ENCODE peak calls at places on chromosomes 3 and 15, in five cellular contexts. One of them, this sample, is unnamed.

GRCh38 chr3:130345487-130346079 is at the start of gene COL6A5:
- DNase-seq in GM12865: no peak
- DNase-seq in psoas muscle: no peak
- DNase-seq in left ventricle myocardium inferior: no peak
- DNase-seq in astrocyte of the spinal cord: peak; percentile 5
- DNase-seq in this sample: no peak

GRCh38 chr15:68704496-68705021 is 116.1 kb downstream of the ANP32A start:
- DNase-seq in astrocyte of the spinal cord: no peak
- DNase-seq in GM12865: no peak
- DNase-seq in left ventricle myocardium inferior: peak; percentile 35
- DNase-seq in psoas muscle: no peak
- DNase-seq in this sample: no peak

GRCh38 chr15:89837134-89837829 is 22.6 kb upstream of the ANPEP start:
- DNase-seq in left ventricle myocardium inferior: no peak
- DNase-seq in astrocyte of the spinal cord: peak; percentile 71
- DNase-seq in psoas muscle: no peak
- DNase-seq in GM12865: no peak
- DNase-seq in this sample: no peak

GRCh38 chr3:106624154-106624553 is 753.1 kb upstream of the CCDC54 start:
- DNase-seq in left ventricle myocardium inferior: no peak
- DNase-seq in astrocyte of the spinal cord: no peak
- DNase-seq in GM12865: no peak
- DNase-seq in psoas muscle: no peak
- DNase-seq in this sample: no peak

GRCh38 chr15:34271493-34271892 is 46.7 kb downstream of the EMC4 start:
- DNase-seq in astrocyte of the spinal cord: peak; percentile 63
- DNase-seq in GM12865: no peak
- DNase-seq in left ventricle myocardium inferior: no peak
- DNase-seq in psoas muscle: no peak
- DNase-seq in this sample: peak; percentile 33

GRCh38 chr15:82849556-82850241 is 40.3 kb downstream of the WHAMM start:
- DNase-seq in astrocyte of the spinal cord: peak; percentile 75
- DNase-seq in psoas muscle: peak; percentile 93
- DNase-seq in GM12865: peak; percentile 81
- DNase-seq in left ventricle myocardium inferior: peak; percentile 76
- DNase-seq in this sample: peak; percentile 83

GRCh38 chr3:33426068-33426467 is 14.1 kb downstream of the UBP1 start:
- DNase-seq in left ventricle myocardium inferior: no peak
- DNase-seq in astrocyte of the spinal cord: peak; percentile 44
- DNase-seq in GM12865: no peak
- DNase-seq in psoas muscle: no peak
- DNase-seq in this sample: no peak

GRCh38 chr3:143168518-143169192 is 49.1 kb downstream of the CHST2 start:
- DNase-seq in psoas muscle: no peak
- DNase-seq in GM12865: no peak
- DNase-seq in astrocyte of the spinal cord: no peak
- DNase-seq in left ventricle myocardium inferior: no peak
- DNase-seq in this sample: no peak

GRCh38 chr15:52445553-52445952 is 83.1 kb downstream of the MYO5A start:
- DNase-seq in left ventricle myocardium inferior: no peak
- DNase-seq in astrocyte of the spinal cord: no peak
- DNase-seq in psoas muscle: no peak
- DNase-seq in GM12865: no peak
- DNase-seq in this sample: no peak

GRCh38 chr3:80439490-80439889 is 671.7 kb upstream of the ROBO1 start:
- DNase-seq in psoas muscle: no peak
- DNase-seq in astrocyte of the spinal cord: no peak
- DNase-seq in GM12865: no peak
- DNase-seq in left ventricle myocardium inferior: no peak
- DNase-seq in this sample: no peak

GRCh38 chr3:179526482-179526881 is 36.2 kb upstream of the ACTL6A start:
- DNase-seq in psoas muscle: no peak
- DNase-seq in left ventricle myocardium inferior: no peak
- DNase-seq in GM12865: no peak
- DNase-seq in astrocyte of the spinal cord: no peak
- DNase-seq in this sample: no peak

GRCh38 chr3:54121404-54122045 is 827 bp upstream of the CACNA2D3 start:
- DNase-seq in left ventricle myocardium inferior: no peak
- DNase-seq in GM12865: no peak
- DNase-seq in astrocyte of the spinal cord: no peak
- DNase-seq in psoas muscle: peak; percentile 68
- DNase-seq in this sample: no peak

GRCh38 chr3:153096611-153097200 is 65.3 kb upstream of the RAP2B start:
- DNase-seq in GM12865: no peak
- DNase-seq in astrocyte of the spinal cord: no peak
- DNase-seq in left ventricle myocardium inferior: no peak
- DNase-seq in psoas muscle: no peak
- DNase-seq in this sample: no peak

GRCh38 chr3:7683431-7683830 is 818.2 kb upstream of the LMCD1 start:
- DNase-seq in astrocyte of the spinal cord: no peak
- DNase-seq in GM12865: no peak
- DNase-seq in left ventricle myocardium inferior: no peak
- DNase-seq in psoas muscle: no peak
- DNase-seq in this sample: no peak

GRCh38 chr3:126912491-126913195 is 70.3 kb upstream of the PLXNA1 start:
- DNase-seq in astrocyte of the spinal cord: no peak
- DNase-seq in GM12865: no peak
- DNase-seq in psoas muscle: no peak
- DNase-seq in left ventricle myocardium inferior: no peak
- DNase-seq in this sample: no peak

GRCh38 chr3:155037508-155038202 is 42.5 kb upstream of the MME start:
- DNase-seq in left ventricle myocardium inferior: no peak
- DNase-seq in psoas muscle: no peak
- DNase-seq in GM12865: no peak
- DNase-seq in astrocyte of the spinal cord: no peak
- DNase-seq in this sample: no peak

GRCh38 chr3:103337179-103337845 is 902.5 kb downstream of the ZPLD1 start:
- DNase-seq in GM12865: no peak
- DNase-seq in left ventricle myocardium inferior: no peak
- DNase-seq in psoas muscle: no peak
- DNase-seq in astrocyte of the spinal cord: no peak
- DNase-seq in this sample: no peak

GRCh38 chr3:53157974-53158580 is 2.9 kb upstream of the PRKCD start:
- DNase-seq in GM12865: no peak
- DNase-seq in astrocyte of the spinal cord: no peak
- DNase-seq in left ventricle myocardium inferior: no peak
- DNase-seq in psoas muscle: no peak
- DNase-seq in this sample: no peak

GRCh38 chr3:117454236-117454635 is 744.7 kb downstream of the TUSC7 start:
- DNase-seq in psoas muscle: no peak
- DNase-seq in astrocyte of the spinal cord: no peak
- DNase-seq in left ventricle myocardium inferior: no peak
- DNase-seq in GM12865: peak; percentile 36
- DNase-seq in this sample: no peak

GRCh38 chr3:154730221-154730620 is 300.2 kb upstream of the GPR149 start:
- DNase-seq in GM12865: no peak
- DNase-seq in astrocyte of the spinal cord: no peak
- DNase-seq in psoas muscle: no peak
- DNase-seq in left ventricle myocardium inferior: no peak
- DNase-seq in this sample: no peak

GRCh38 chr3:150639262-150639661 is 36.1 kb downstream of the SELENOT start:
- DNase-seq in psoas muscle: no peak
- DNase-seq in astrocyte of the spinal cord: no peak
- DNase-seq in left ventricle myocardium inferior: no peak
- DNase-seq in GM12865: no peak
- DNase-seq in this sample: no peak

GRCh38 chr15:65077981-65078352 is 1.4 kb downstream of the KBTBD13 start:
- DNase-seq in GM12865: peak; percentile 20
- DNase-seq in astrocyte of the spinal cord: peak; percentile 47
- DNase-seq in left ventricle myocardium inferior: peak; percentile 72
- DNase-seq in psoas muscle: peak; percentile 92
- DNase-seq in this sample: peak; percentile 61

GRCh38 chr3:150635526-150635925 is 32.4 kb downstream of the SELENOT start:
- DNase-seq in astrocyte of the spinal cord: no peak
- DNase-seq in GM12865: peak; percentile 73
- DNase-seq in psoas muscle: no peak
- DNase-seq in left ventricle myocardium inferior: no peak
- DNase-seq in this sample: no peak

GRCh38 chr3:197820550-197821335 is 29.7 kb downstream of the LRCH3 start:
- DNase-seq in astrocyte of the spinal cord: no peak
- DNase-seq in GM12865: no peak
- DNase-seq in psoas muscle: no peak
- DNase-seq in left ventricle myocardium inferior: no peak
- DNase-seq in this sample: no peak

GRCh38 chr15:92120082-92120481 is 266.6 kb downstream of the SLCO3A1 start:
- DNase-seq in astrocyte of the spinal cord: no peak
- DNase-seq in GM12865: no peak
- DNase-seq in left ventricle myocardium inferior: no peak
- DNase-seq in psoas muscle: no peak
- DNase-seq in this sample: no peak

GRCh38 chr3:33787328-33788009 is 11.0 kb upstream of the PDCD6IP start:
- DNase-seq in GM12865: peak; percentile 83
- DNase-seq in astrocyte of the spinal cord: peak; percentile 71
- DNase-seq in left ventricle myocardium inferior: peak; percentile 26
- DNase-seq in psoas muscle: no peak
- DNase-seq in this sample: no peak

GRCh38 chr15:49179433-49180190 is 9.6 kb downstream of the GALK2 start:
- DNase-seq in GM12865: no peak
- DNase-seq in left ventricle myocardium inferior: no peak
- DNase-seq in psoas muscle: no peak
- DNase-seq in astrocyte of the spinal cord: no peak
- DNase-seq in this sample: no peak

GRCh38 chr3:106862067-106862466 is 515.2 kb upstream of the CCDC54 start:
- DNase-seq in GM12865: no peak
- DNase-seq in left ventricle myocardium inferior: no peak
- DNase-seq in astrocyte of the spinal cord: peak; percentile 82
- DNase-seq in psoas muscle: no peak
- DNase-seq in this sample: no peak

GRCh38 chr3:179069762-179070390 is 1.7 kb downstream of the ZMAT3 start:
- DNase-seq in astrocyte of the spinal cord: peak; percentile 58
- DNase-seq in psoas muscle: no peak
- DNase-seq in GM12865: peak; percentile 53
- DNase-seq in left ventricle myocardium inferior: no peak
- DNase-seq in this sample: no peak

GRCh38 chr15:63805993-63806980 is 27.5 kb downstream of the HERC1 start:
- DNase-seq in astrocyte of the spinal cord: no peak
- DNase-seq in left ventricle myocardium inferior: no peak
- DNase-seq in GM12865: no peak
- DNase-seq in psoas muscle: no peak
- DNase-seq in this sample: no peak

GRCh38 chr3:176650478-176650877 is 546.8 kb downstream of the TBL1XR1 start:
- DNase-seq in psoas muscle: no peak
- DNase-seq in astrocyte of the spinal cord: no peak
- DNase-seq in GM12865: no peak
- DNase-seq in left ventricle myocardium inferior: no peak
- DNase-seq in this sample: no peak

DNA sequence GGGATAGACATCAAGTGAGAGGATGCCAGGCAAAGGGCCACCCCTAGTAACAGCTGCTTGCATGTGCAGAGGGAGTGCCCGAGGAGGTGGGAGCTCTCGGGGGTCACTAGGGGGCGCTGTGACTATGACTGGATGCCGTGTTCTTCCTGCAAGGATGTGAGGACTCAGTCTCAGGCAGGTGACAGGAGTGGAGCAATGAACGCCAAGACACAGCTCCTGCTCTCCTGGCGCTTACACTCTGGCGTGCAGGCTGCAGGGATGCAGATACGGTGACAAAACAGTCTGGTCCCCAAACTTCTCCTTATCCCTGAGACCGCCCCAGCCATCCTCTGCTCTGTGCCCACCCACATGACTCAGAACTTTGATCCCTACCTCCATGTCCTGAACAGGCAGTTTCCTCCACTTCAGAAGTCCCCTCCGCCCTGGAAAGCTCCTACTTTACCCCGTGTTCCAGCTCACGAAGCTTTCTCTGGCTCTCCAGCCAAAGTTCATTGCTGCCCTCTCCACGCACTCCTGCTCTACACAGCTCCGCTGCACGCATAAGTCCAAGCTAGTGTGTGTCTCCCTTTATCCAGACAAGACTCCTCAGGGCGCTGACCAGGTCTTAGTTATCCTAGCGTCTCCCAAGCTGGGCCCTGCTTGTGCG is 14.7 kb downstream of the RHOV start:
- DNase-seq in left ventricle myocardium inferior: peak; percentile 47
- DNase-seq in GM12865: peak; percentile 93
- DNase-seq in psoas muscle: peak; percentile 70
- DNase-seq in astrocyte of the spinal cord: peak; percentile 73
- DNase-seq in this sample: peak; percentile 58
- H3K4me3 ChIP-seq in left ventricle myocardium inferior: no peak overlapping the region
- H3K4me3 ChIP-seq in GM12865: no peak overlapping the region
- H3K4me3 ChIP-seq in psoas muscle: no peak overlapping the region
- H3K4me3 ChIP-seq in astrocyte of the spinal cord: no peak overlapping the region
- H3K4me3 ChIP-seq in this sample: no peak overlapping the region

GRCh38 chr3:141431411-141432378 is 55.1 kb upstream of the RASA2 start:
- DNase-seq in astrocyte of the spinal cord: no peak
- DNase-seq in GM12865: no peak
- DNase-seq in left ventricle myocardium inferior: no peak
- DNase-seq in psoas muscle: no peak
- DNase-seq in this sample: no peak
- H3K4me3 ChIP-seq in astrocyte of the spinal cord: no peak overlapping the region
- H3K4me3 ChIP-seq in GM12865: no peak overlapping the region
- H3K4me3 ChIP-seq in left ventricle myocardium inferior: peak overlapping the region; percentile 42
- H3K4me3 ChIP-seq in psoas muscle: peak overlapping the region; percentile 66
- H3K4me3 ChIP-seq in this sample: peak overlapping the region; percentile 16

GRCh38 chr3:138942861-138943623 is 3.9 kb downstream of the FOXL2 start:
- DNase-seq in astrocyte of the spinal cord: no peak
- DNase-seq in psoas muscle: no peak
- DNase-seq in left ventricle myocardium inferior: no peak
- DNase-seq in GM12865: no peak
- DNase-seq in this sample: no peak
- H3K4me3 ChIP-seq in astrocyte of the spinal cord: peak overlapping the region; percentile 40
- H3K4me3 ChIP-seq in psoas muscle: no peak overlapping the region
- H3K4me3 ChIP-seq in left ventricle myocardium inferior: no peak overlapping the region
- H3K4me3 ChIP-seq in GM12865: no peak overlapping the region
- H3K4me3 ChIP-seq in this sample: no peak overlapping the region

DNA sequence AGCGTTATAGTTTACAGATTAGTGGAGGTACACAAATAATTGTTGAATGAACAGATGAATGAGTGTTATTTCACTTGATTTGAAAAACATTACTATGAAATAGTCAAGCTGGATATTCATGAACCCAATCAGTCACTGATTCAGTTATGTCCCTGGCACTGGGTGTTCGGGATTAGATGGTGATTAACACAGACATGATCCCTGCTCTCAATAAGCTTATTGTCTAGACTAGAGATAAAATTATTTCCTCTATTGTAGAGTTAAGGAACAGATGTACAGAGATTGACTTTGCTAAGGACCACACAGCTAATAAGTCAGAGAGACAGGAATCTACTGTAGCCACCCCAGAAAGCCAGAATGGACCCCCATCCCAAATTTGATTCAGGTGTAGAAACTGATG is 963 bp downstream of the GRAMD1C start:
- DNase-seq in left ventricle myocardium inferior: no peak
- DNase-seq in psoas muscle: no peak
- DNase-seq in GM12865: no peak
- DNase-seq in astrocyte of the spinal cord: no peak
- DNase-seq in this sample: no peak
- H3K4me3 ChIP-seq in left ventricle myocardium inferior: peak overlapping the region; percentile 70
- H3K4me3 ChIP-seq in psoas muscle: no peak overlapping the region
- H3K4me3 ChIP-seq in GM12865: peak overlapping the region; percentile 63
- H3K4me3 ChIP-seq in astrocyte of the spinal cord: peak overlapping the region; percentile 78
- H3K4me3 ChIP-seq in this sample: peak overlapping the region; percentile 44

GRCh38 chr15:41530363-41530956 is 13.6 kb downstream of the RPAP1 start:
- DNase-seq in astrocyte of the spinal cord: no peak
- DNase-seq in GM12865: no peak
- DNase-seq in psoas muscle: no peak
- DNase-seq in left ventricle myocardium inferior: no peak
- DNase-seq in this sample: no peak
- H3K4me3 ChIP-seq in astrocyte of the spinal cord: no peak overlapping the region
- H3K4me3 ChIP-seq in GM12865: no peak overlapping the region
- H3K4me3 ChIP-seq in psoas muscle: no peak overlapping the region
- H3K4me3 ChIP-seq in left ventricle myocardium inferior: no peak overlapping the region
- H3K4me3 ChIP-seq in this sample: no peak overlapping the region